ENCODE peak calls at places on chromosome 2, in four cellular contexts. S is A549, L is upper lobe of left lung, K is HepG2. P is an unnamed sample.

GRCh38 chr2:147551331-147551730 is 293.5 kb upstream of the ACVR2A start:
- ATAC-seq in S (no peak), L (no peak), K (no peak), P (no peak)

GRCh38 chr2:125870746-125871145 is 785.2 kb upstream of the GYPC start:
- ATAC-seq in S (no peak), L (no peak), K (no peak), P (no peak)

GRCh38 chr2:38268001-38268400 is 109.1 kb downstream of the ATL2 start:
- ATAC-seq in S (no peak), L (no peak), K (no peak), P (no peak)

GRCh38 chr2:66682476-66682875 is 247.6 kb downstream of the MEIS1 start:
- ATAC-seq in S (no peak), L (no peak), K (no peak), P (no peak)

GRCh38 chr2:24269270-24269669 is 91.1 kb downstream of the ITSN2 start:
- ATAC-seq in S (peak), L (no peak), K (peak), P (no peak)

GRCh38 chr2:99867690-99868089 is 274.7 kb downstream of the AFF3 start:
- ATAC-seq in S (no peak), L (peak), K (no peak), P (no peak)

GRCh38 chr2:219448776-219449476 is 14.3 kb downstream of the SPEG start:
- ATAC-seq in S (no peak), L (no peak), K (peak), P (no peak)

GRCh38 chr2:102049756-102050443 is 58.1 kb downstream of the IL1R2 start:
- ATAC-seq in S (peak), L (peak), K (no peak), P (peak)

GRCh38 chr2:67259581-67260347 is 137.4 kb upstream of the ETAA1 start:
- ATAC-seq in S (peak), L (peak), K (no peak), P (peak)

GRCh38 chr2:168005586-168005985 is 241.8 kb downstream of the STK39 start:
- ATAC-seq in S (no peak), L (no peak), K (no peak), P (no peak)

GRCh38 chr2:55875434-55876135 is 48.0 kb downstream of the EFEMP1 start:
- ATAC-seq in S (peak), L (no peak), K (no peak), P (no peak)

GRCh38 chr2:74464406-74464805 is 776 bp downstream of the MOGS start:
- ATAC-seq in S (peak), L (peak), K (peak), P (no peak)

GRCh38 chr2:73116182-73116960 is 3.6 kb upstream of the RAB11FIP5 start:
- ATAC-seq in S (no peak), L (no peak), K (no peak), P (no peak)

GRCh38 chr2:185628985-185629384 is 109.6 kb upstream of the FSIP2 start:
- ATAC-seq in S (no peak), L (no peak), K (peak), P (no peak)

GRCh38 chr2:168992591-168993349 is 38.4 kb downstream of the ABCB11 start:
- ATAC-seq in S (no peak), L (peak), K (no peak), P (no peak)

GRCh38 chr2:230234122-230234722 is 8.7 kb downstream of the SP140 start:
- ATAC-seq in S (no peak), L (no peak), K (no peak), P (no peak)

GRCh38 chr2:135851858-135852257 is 14.9 kb upstream of the LCT start:
- ATAC-seq in S (no peak), L (no peak), K (no peak), P (no peak)

GRCh38 chr2:239034561-239035341 is 186.9 kb downstream of the TWIST2 start:
- ATAC-seq in S (peak), L (no peak), K (peak), P (no peak)

GRCh38 chr2:212940816-212941215 is 210.6 kb downstream of the IKZF2 start:
- ATAC-seq in S (no peak), L (peak), K (no peak), P (no peak)

GRCh38 chr2:207847807-207848544 is 78.3 kb upstream of the FZD5 start:
- ATAC-seq in S (peak), L (peak), K (peak), P (peak)

GRCh38 chr2:196696423-196697073 is 57.0 kb downstream of the CCDC150 start:
- ATAC-seq in S (peak), L (peak), K (no peak), P (peak)

GRCh38 chr2:181304011-181304844 is 153.0 kb upstream of the ITGA4 start:
- ATAC-seq in S (no peak), L (peak), K (no peak), P (no peak)

GRCh38 chr2:25845843-25846505 is 32.3 kb downstream of the ASXL2 start:
- ATAC-seq in S (peak), L (no peak), K (no peak), P (no peak)

GRCh38 chr2:152657042-152657441 is 60.2 kb downstream of the PRPF40A start:
- ATAC-seq in S (no peak), L (no peak), K (no peak), P (no peak)

GRCh38 chr2:99398303-99398702 is 61.1 kb downstream of the EIF5B start:
- ATAC-seq in S (no peak), L (no peak), K (no peak), P (no peak)

GRCh38 chr2:36516136-36516870 is 81.7 kb downstream of the FEZ2 start:
- ATAC-seq in S (no peak), L (peak), K (no peak), P (no peak)

DNA sequence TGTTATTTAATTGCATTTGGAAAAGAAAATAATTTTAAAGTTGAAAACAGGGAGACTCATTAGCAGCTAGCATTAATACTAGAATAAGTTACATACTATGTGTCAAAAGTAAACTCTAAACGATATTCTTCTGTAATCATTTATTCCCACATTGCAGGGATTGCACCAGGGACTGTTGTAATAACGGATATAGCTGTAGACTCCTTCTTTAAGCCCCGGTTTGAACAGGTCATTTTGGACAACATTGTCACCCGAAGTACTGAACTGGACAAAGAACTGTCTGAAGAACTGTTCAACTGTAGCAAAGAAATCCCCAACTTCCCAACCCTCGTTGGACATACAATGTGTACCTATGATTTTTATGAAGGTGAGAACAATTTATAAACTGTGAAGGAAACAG is 19.6 kb downstream of the UPP2 start:
- ATAC-seq in S (no peak), L (no peak), K (no peak), P (no peak)
- TF ChIP-seq EP300 in S (no peak), L (no peak), K (no peak), P (no peak)

GRCh38 chr2:108575132-108575966 is 41.1 kb downstream of the LIMS1 start:
- ATAC-seq in S (peak), L (no peak), K (no peak), P (no peak)

GRCh38 chr2:108577099-108577498 is 42.8 kb downstream of the LIMS1 start:
- ATAC-seq in S (peak), L (no peak), K (no peak), P (no peak)

GRCh38 chr2:108580079-108580478 is 45.8 kb downstream of the LIMS1 start:
- ATAC-seq in S (peak), L (no peak), K (peak), P (no peak)

GRCh38 chr2:108583903-108584520 is 49.7 kb downstream of the LIMS1 start:
- ATAC-seq in S (peak), L (peak), K (peak), P (peak)

GRCh38 chr2:108579631-108580030 is 45.4 kb downstream of the LIMS1 start:
- ATAC-seq in S (peak), L (peak), K (peak), P (peak)
- H3K27ac ChIP-seq in S (peak), L (no peak), K (no peak), P (peak)

DNA sequence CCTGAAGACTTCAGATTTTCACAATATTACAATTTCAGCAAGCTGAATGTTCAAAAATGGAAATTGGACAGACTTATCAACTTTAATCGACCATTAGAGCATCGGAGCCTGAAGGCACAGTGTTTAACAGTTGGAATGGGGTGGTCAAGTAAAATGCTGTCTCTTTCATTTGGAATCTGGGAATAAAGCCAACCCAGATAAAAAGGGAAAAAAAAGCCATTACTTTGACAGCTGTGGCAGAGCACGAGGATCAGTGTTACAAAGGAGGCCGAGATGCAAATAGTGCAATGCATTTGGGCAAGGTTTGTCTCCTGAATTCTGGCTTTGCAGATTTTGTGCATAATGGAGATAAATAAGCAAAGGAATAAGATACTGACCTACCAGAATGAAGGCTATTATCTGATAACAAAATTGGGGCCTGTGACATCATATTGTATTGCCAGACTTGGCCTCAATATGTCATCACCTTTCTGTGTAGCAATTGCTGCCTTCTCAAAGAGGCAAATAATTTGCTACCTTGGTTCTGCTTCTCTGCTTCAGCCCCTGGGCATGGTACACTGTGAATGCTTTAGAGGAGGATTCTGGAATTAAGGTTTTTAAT is 277.5 kb upstream of the KLHL29 start:
- ATAC-seq in S (no peak), L (peak), K (no peak), P (no peak)
- TF ChIP-seq EP300 in S (no peak), L (no peak), K (no peak), P (no peak)

GRCh38 chr2:78718483-78718882 is 307.0 kb upstream of the REG3G start:
- ATAC-seq in S (no peak), L (no peak), K (no peak), P (no peak)

GRCh38 chr2:78721302-78722033 is 304.0 kb upstream of the REG3G start:
- ATAC-seq in S (no peak), L (no peak), K (no peak), P (no peak)

DNA sequence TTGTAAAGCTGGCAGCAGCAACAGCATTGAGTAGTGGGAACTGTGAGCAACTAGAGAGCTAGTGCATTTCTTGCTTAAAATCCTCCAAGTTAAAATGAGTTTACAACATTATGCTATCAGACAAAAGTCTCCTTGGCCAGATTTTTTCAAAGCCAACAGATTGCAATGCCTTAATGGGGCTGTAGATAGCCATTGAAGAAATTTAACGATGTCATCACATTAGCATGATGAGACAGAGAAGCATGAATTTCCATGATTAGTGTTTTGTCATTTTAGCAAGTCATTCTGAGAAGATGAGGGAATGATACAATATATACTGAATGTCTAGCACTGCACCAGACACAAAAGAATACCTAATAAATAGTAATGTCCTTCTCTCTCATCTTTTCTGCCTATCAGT is 307.5 kb upstream of the REG3G start:
- ATAC-seq in S (no peak), L (no peak), K (no peak), P (no peak)
- H3K27ac ChIP-seq in S (no peak), L (no peak), K (no peak), P (no peak)

DNA sequence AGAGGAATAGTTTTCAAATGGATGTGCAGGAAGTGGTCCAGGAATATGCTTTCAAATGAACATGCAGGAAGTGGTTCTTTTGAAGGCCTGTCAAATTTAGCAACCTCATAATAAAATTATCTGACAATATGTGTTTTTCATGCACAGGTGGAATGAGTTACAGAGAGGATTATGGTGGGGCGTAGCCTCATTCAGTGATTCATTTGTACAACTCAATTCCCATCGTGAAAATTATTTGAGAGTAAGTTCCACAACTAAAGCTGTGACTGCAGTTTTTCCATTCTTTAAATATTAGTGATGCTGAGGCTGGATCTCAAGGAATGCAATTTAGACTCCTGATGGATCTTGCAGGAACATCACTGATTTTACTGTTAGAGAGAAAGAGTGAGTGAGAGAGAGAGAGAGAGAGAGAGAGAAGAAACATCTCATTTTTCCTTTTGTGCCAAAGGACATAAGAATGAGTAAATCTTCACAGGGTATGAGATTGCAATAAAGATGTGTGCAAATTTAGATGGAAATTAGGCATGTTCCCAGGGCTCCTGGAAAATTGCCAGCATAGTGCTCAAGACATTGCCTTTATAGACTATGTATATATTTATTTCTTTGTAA is 394.8 kb upstream of the ZEB2 start:
- ATAC-seq in S (no peak), L (no peak), K (no peak), P (no peak)
- TF ChIP-seq EP300 in S (no peak), L (no peak), K (no peak), P (no peak)

DNA sequence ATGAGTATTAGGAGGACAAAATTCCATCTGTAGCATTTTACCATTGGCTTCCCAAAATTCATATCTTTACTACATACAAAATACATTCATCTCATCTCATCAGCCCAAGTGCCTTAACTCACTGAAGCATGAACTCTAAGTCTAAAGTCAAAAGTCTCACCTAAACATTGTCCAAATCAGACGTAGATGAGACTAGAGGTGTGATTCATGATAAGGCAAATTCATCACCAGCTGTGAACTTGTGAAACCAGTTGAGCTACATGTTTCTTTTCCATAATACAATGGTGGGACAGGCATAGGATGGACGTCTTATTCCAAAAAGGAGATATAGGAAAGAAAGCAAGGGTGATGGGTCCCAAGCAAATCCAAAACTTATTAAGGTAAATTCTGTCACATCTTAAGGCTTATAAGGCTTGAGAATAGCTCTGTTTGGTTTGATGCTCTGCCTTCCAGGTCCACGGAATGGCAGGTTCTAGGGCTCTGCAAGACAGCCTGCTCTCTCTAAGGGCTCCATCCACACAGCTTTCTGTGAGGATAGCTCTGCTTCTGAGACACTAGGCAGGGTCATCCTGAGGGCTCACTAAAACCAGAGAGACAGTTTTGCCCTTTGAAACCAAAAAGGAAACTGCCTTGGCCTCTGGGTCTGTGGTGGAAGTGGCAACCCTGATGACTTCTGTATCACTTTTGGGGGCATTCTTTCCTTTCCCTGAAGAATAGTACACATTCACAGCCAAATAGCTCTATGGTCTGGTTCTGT is 9.6 kb downstream of the IFIH1 start:
- ATAC-seq in S (no peak), L (no peak), K (no peak), P (no peak)
- H3K27ac ChIP-seq in S (no peak), L (no peak), K (no peak), P (no peak)

DNA sequence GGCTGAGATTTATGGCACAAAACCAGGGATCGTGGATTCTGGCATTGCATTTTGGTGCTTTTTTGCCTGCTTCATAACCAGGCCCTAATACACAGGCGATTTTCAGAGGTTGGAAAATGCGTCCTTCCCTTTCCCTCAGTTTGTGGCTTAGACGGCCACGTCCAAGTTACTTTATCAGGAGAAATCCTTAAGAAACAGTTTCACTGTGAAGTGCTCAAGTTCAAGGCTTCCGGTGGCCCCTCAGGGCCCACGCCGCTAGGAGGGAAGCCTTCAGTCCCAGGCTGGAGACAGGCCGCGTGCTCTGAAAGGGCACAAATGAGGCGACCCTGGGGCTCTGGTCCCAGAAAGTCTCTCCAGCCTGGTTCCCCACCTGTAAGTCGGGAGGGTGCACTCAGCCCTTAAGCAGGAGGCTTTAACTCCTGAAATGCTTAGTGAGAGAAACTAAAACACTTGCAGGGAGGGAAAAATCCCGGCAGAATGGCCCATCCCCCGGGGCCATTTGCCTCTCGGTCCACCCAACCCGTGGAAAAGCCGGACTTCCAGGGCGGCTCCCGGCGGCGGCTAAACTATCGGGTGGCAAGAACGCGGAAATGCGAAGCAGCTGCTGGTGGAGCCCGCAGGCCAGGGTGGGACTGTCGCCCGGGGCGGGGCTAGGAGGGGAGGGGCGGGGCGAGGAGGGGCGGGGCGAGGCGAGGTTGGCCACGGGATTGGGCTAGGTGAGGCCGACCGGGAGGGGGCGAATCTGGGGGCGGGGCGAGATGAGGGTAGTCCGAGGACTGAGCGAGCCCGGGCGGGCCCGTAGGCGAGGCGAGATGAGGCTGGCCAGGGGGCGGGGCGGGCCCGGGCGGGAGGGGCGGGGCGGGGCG is 574 bp upstream of the SLC66A3 start:
- ATAC-seq in S (peak), L (peak), K (peak), P (peak)
- TF ChIP-seq EP300 in S (no peak), L (no peak), K (no peak), P (no peak)

GRCh38 chr2:232522855-232523681 is 2.9 kb downstream of the PRSS56 start:
- ATAC-seq in S (peak), L (no peak), K (peak), P (no peak)
- H3K27ac ChIP-seq in S (no peak), L (no peak), K (no peak), P (no peak)